ENCODE peak calls at places on chromosomes 3 and 15, in five cellular contexts. T, F, I, E and S are unnamed samples.

GRCh38 chr3:10366681-10367101 is 45.8 kb upstream of the SEC13 start:
- DNase-seq in T (no peak), F (peak), I (peak), E (peak), S (peak)

GRCh38 chr3:18513091-18513490 is 88.0 kb upstream of the SATB1 start:
- DNase-seq in T (no peak), F (no peak), I (no peak), E (no peak), S (no peak)

GRCh38 chr15:35605790-35606189 is 59.8 kb upstream of the DPH6 start:
- DNase-seq in T (no peak), F (no peak), I (no peak), E (no peak), S (no peak)

GRCh38 chr3:193554790-193555189 is at the start of gene ATP13A4:
- DNase-seq in T (no peak), F (no peak), I (no peak), E (no peak), S (no peak)

GRCh38 chr3:13654330-13655073 is 105.6 kb downstream of the FBLN2 start:
- DNase-seq in T (no peak), F (no peak), I (no peak), E (no peak), S (no peak)

GRCh38 chr3:134600166-134600670 is 50.6 kb downstream of the KY start:
- DNase-seq in T (no peak), F (no peak), I (peak), E (no peak), S (no peak)

GRCh38 chr3:127652246-127652995 is 20.3 kb upstream of the ABTB1 start:
- DNase-seq in T (peak), F (peak), I (peak), E (no peak), S (peak)

GRCh38 chr3:195762249-195762585 is 41.4 kb downstream of the MUC20 start:
- DNase-seq in T (peak), F (no peak), I (no peak), E (no peak), S (no peak)

GRCh38 chr3:161096771-161097367 is 8.3 kb downstream of the B3GALNT1 start:
- DNase-seq in T (no peak), F (peak), I (no peak), E (no peak), S (peak)

GRCh38 chr3:40620151-40620550 is 95.4 kb downstream of the ZNF621 start:
- DNase-seq in T (no peak), F (no peak), I (no peak), E (no peak), S (no peak)

GRCh38 chr3:46297658-46298423 is 55.6 kb downstream of the CCR3 start:
- DNase-seq in T (no peak), F (no peak), I (no peak), E (no peak), S (no peak)

GRCh38 chr3:12004741-12005513 is 739 bp downstream of the SYN2 start:
- DNase-seq in T (no peak), F (no peak), I (no peak), E (no peak), S (no peak)

GRCh38 chr3:195153121-195153520 is 117.8 kb downstream of the XXYLT1 start:
- DNase-seq in T (peak), F (peak), I (peak), E (no peak), S (no peak)

GRCh38 chr15:45338417-45338816 is 39.9 kb downstream of the GATM start:
- DNase-seq in T (no peak), F (no peak), I (no peak), E (no peak), S (no peak)

GRCh38 chr3:114624676-114625181 is 330.9 kb downstream of the TIGIT start:
- DNase-seq in T (peak), F (peak), I (peak), E (peak), S (peak)

DNA sequence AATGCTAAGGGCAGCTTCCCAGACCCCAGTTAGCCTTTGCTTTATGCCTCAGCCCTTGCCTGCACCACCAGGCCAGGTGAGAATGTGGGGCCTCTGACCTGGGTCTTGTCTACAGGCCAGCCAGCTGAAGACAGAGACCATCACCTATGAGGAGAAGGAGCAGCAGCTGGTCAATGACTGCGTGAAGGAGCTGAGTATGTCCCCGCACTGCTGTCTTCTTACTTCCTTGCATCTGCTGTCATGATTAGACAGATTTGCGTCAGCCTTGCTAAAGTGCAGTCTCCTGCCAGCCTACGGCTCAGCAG is 74.6 kb downstream of the CCK start:
- DNase-seq in T (no peak), F (no peak), I (no peak), E (no peak), S (no peak)
- TF ChIP-seq CTCF in T (no peak), F (no peak), I (no peak), E (no peak), S (no peak)

GRCh38 chr3:170367797-170368196 is 10.3 kb downstream of the SKIL start:
- DNase-seq in T (no peak), F (no peak), I (no peak), E (no peak), S (no peak)

GRCh38 chr3:170372190-170372879 is 14.8 kb downstream of the SKIL start:
- DNase-seq in T (no peak), F (peak), I (no peak), E (no peak), S (no peak)

GRCh38 chr3:170364965-170365364 is 7.5 kb downstream of the SKIL start:
- DNase-seq in T (no peak), F (no peak), I (no peak), E (no peak), S (no peak)

GRCh38 chr3:170363471-170363994 is 6.0 kb downstream of the SKIL start:
- DNase-seq in T (no peak), F (no peak), I (no peak), E (no peak), S (no peak)

DNA sequence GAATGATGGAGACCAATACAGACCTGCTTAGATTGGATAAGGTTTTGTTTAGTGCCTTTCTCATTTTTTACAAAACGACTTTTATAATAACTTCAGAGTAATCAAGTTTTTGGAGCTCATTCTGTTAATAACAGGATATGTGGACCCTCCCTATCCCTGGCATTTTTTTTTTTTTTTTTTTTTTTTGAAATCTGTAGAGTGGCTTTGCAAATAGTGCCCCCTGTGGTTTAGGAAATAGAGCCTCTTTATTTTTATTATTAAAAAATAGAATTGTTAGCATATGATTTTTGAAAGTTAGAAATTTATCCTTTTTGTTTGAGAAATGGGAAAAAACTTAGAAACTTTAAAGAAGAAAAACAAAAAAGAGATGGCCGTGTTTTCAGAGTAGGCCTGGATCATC is 11.4 kb downstream of the SKIL start:
- DNase-seq in T (no peak), F (no peak), I (no peak), E (no peak), S (no peak)
- TF ChIP-seq CTCF in T (no peak), F (peak), I (peak), E (peak), S (peak)

DNA sequence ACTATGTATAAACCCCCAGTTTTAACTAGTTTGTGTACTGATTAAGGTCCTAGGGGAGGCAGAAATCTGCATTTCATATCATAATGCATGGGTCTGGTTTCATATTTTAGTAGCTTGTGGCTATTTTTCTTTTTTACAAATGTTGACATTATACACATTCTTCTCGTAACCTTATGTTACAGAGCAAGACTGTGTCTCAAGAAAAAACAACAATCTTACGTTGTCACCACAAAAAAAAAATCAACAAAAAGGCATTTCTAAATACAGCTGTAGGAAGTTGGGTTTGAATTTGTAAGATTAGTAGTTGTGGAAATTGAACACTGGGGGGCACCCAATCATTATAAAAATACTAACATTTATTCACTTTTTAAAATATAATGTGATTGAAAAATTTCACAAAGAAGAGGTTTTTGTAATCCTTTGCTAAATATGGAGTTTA is 17.9 kb downstream of the SERP1 start:
- DNase-seq in T (no peak), F (peak), I (peak), E (no peak), S (peak)
- TF ChIP-seq CTCF in T (peak), F (peak), I (peak), E (peak), S (peak)

GRCh38 chr3:53731934-53732624 is 114.1 kb downstream of the CHDH start:
- DNase-seq in T (no peak), F (no peak), I (no peak), E (no peak), S (no peak)

GRCh38 chr3:53730565-53730964 is 115.7 kb downstream of the CHDH start:
- DNase-seq in T (no peak), F (no peak), I (no peak), E (no peak), S (peak)

GRCh38 chr3:53729130-53729529 is 117.1 kb downstream of the CHDH start:
- DNase-seq in T (no peak), F (no peak), I (no peak), E (no peak), S (no peak)

GRCh38 chr3:53728606-53729005 is 117.6 kb downstream of the CHDH start:
- DNase-seq in T (no peak), F (no peak), I (no peak), E (no peak), S (no peak)

DNA sequence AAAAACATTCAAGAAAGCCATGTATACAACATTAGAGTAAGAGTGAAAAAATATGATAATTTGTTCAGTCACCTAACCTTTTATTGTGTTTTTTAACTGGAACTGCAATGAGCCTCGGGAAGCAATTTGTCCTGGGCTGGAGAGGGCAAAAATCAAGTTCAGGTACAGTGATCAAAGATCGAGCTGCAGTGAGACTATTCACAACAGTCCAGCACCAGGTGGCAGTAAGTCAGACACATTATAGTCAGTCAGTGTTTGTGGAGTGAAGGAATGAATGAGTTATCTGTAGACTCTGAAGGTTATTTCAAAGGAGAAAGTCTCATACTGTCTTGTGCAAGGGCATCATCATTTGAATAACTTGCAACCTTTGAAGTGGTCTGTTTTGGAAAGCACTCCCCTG is 116.6 kb downstream of the CHDH start:
- DNase-seq in T (no peak), F (no peak), I (no peak), E (no peak), S (no peak)
- TF ChIP-seq CTCF in T (no peak), F (no peak), I (no peak), E (no peak), S (no peak)

DNA sequence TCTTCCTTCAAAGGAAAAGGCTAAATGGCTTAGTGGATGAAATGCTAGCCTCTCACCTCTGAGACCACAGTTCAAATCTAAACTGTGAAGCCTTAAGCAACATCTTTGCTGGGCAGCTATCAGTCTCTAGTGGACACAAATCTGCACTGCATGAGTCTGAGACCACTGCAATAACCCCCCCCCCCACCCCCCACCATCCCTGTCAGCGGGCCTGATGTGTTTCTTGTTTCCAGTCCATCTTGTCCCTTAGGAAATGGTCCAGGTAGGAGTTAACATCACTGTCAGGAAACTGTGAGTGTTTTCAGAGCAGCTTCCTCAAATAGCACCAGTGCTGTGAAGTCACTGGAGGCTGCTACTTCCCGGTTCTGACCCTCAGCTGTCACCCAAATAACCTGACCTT is 140.6 kb upstream of the TMCO5A start:
- DNase-seq in T (no peak), F (no peak), I (no peak), E (no peak), S (no peak)
- TF ChIP-seq CTCF in T (no peak), F (peak), I (peak), E (peak), S (no peak)

DNA sequence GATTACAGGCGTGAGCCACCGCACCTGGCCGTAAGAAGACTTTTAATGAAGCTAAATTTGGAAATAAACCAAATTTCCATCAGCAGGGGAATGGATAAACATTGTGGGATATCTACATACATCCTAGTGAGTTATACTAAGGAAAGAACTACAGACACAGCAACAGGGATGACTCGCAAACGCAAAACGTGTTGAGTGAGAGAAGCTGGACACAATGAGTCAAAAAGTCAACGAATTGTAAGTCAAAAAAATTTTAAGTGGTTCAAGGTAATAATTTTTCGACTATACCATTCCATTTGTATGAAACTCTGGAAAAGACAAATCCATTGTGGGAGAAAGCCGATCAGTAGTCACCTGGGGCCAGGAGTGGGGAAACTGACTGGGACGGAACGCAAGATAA is 19.9 kb downstream of the PLA2G4F start:
- DNase-seq in T (no peak), F (no peak), I (no peak), E (no peak), S (no peak)
- TF ChIP-seq CTCF in T (no peak), F (no peak), I (no peak), E (no peak), S (no peak)